ENCODE peak calls at places on chromosome 15, in six cellular contexts. W, E, B, F, O and L are unnamed samples.

GRCh38 chr15:101187820-101188516 is 63.9 kb downstream of the CHSY1 start:
- DNase-seq in E (peak), W (no peak), F (no peak), B (peak), O (peak), L (peak)

GRCh38 chr15:92907880-92908279 is 7.8 kb downstream of the CHD2 start:
- DNase-seq in W (no peak), B (peak), O (peak), F (no peak), E (peak), L (peak)

GRCh38 chr15:26453914-26454313 is 319.0 kb downstream of the GABRB3 start:
- DNase-seq in W (no peak), B (no peak), F (no peak), E (no peak), O (no peak), L (no peak)

GRCh38 chr15:67809866-67810265 is 15.4 kb upstream of the SKOR1 start:
- DNase-seq in F (no peak), B (no peak), E (no peak), W (no peak), O (no peak), L (no peak)

GRCh38 chr15:68003297-68003696 is 50.8 kb upstream of the PIAS1 start:
- DNase-seq in O (no peak), B (no peak), F (no peak), W (no peak), E (no peak), L (no peak)

GRCh38 chr15:75104804-75105557 is 81.6 kb downstream of the PPCDC start:
- DNase-seq in W (peak), F (peak), B (peak), O (peak), E (peak), L (peak)

GRCh38 chr15:52496776-52497470 is 31.8 kb downstream of the MYO5A start:
- DNase-seq in B (peak), E (peak), F (no peak), O (peak), W (no peak), L (peak)

GRCh38 chr15:70437882-70438331 is 325.5 kb downstream of the UACA start:
- DNase-seq in W (no peak), B (no peak), F (no peak), E (no peak), O (peak), L (no peak)

GRCh38 chr15:66833372-66833771 is 131.3 kb downstream of the SMAD6 start:
- DNase-seq in F (peak), B (no peak), E (no peak), O (no peak), W (no peak), L (no peak)

GRCh38 chr15:43317566-43318184 is 12.7 kb downstream of the LCMT2 start:
- DNase-seq in E (no peak), F (no peak), O (no peak), W (no peak), B (no peak), L (no peak)

GRCh38 chr15:35737521-35737920 is 191.6 kb upstream of the DPH6 start:
- DNase-seq in E (peak), B (no peak), O (no peak), W (no peak), F (no peak), L (peak)

GRCh38 chr15:75153084-75153483 is 48.6 kb upstream of the C15orf39 start:
- DNase-seq in F (peak), B (peak), O (peak), E (peak), W (no peak), L (peak)

GRCh38 chr15:62639906-62640605 is 402.5 kb upstream of the TPM1 start:
- DNase-seq in E (no peak), O (no peak), B (no peak), W (no peak), F (no peak), L (no peak)

GRCh38 chr15:68252925-68253534 is 23.5 kb upstream of the CLN6 start:
- DNase-seq in F (peak), B (peak), O (peak), W (no peak), E (peak), L (peak)

GRCh38 chr15:63890617-63891016 is 56.9 kb upstream of the HERC1 start:
- DNase-seq in E (no peak), F (no peak), O (no peak), B (no peak), W (no peak), L (no peak)

GRCh38 chr15:92848852-92849598 is 51.1 kb upstream of the CHD2 start:
- DNase-seq in E (peak), B (no peak), O (peak), F (peak), W (no peak), L (peak)

GRCh38 chr15:93235321-93235720 is 146.3 kb upstream of the RGMA start:
- DNase-seq in F (no peak), O (no peak), W (no peak), E (no peak), B (no peak), L (no peak)

GRCh38 chr15:63288778-63289378 is 11.5 kb downstream of the APH1B start:
- DNase-seq in B (peak), W (no peak), F (peak), E (peak), O (peak), L (peak)

GRCh38 chr15:29692527-29692926 is 129.7 kb downstream of the TJP1 start:
- DNase-seq in B (no peak), F (no peak), W (no peak), E (no peak), O (no peak), L (peak)

GRCh38 chr15:69388259-69388658 is 25.9 kb upstream of the KIF23 start:
- DNase-seq in W (no peak), F (no peak), B (no peak), O (peak), E (no peak), L (no peak)

GRCh38 chr15:48976444-48977088 is 12.8 kb upstream of the SHC4 start:
- DNase-seq in B (no peak), W (no peak), F (no peak), O (no peak), E (no peak), L (no peak)
- H3K4me3 ChIP-seq in B (no peak), W (peak), F (no peak), O (no peak), E (no peak), L (no peak)

DNA sequence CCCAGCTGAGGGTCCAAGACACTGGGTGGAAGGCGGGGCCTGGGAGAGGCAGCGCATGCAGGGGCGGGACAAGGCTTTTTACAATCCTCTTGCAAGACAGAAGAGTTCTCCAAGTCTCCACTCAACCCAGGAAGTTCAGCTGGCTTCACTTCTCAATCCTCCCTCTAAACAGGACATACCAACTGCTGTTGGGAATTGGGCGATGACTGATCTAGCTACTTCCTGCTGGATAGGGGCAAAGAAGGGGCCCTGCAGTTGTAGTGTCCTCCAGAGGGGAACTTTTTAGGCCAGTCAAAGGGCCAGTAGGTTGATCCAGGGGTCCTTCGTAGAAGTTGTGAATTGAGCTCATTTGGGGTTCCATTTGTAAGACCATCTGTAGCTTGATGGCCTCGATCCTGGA is 94.6 kb upstream of the TERB2 start:
- DNase-seq in O (no peak), B (no peak), W (no peak), E (no peak), F (no peak), L (no peak)
- TF ChIP-seq CTCF in O (no peak), B (no peak), W (no peak), E (no peak), F (no peak), L (no peak)

GRCh38 chr15:53978248-53978906 is at the start of gene UNC13C:
- DNase-seq in W (no peak), E (no peak), O (no peak), B (no peak), F (no peak), L (no peak)

GRCh38 chr15:53976844-53977392 is 1.3 kb upstream of the UNC13C start:
- DNase-seq in W (no peak), F (no peak), B (no peak), O (no peak), E (no peak), L (no peak)

GRCh38 chr15:53982281-53982680 is 4.0 kb downstream of the UNC13C start:
- DNase-seq in B (no peak), W (no peak), E (no peak), O (no peak), F (no peak), L (no peak)

GRCh38 chr15:53982876-53983275 is 4.6 kb downstream of the UNC13C start:
- DNase-seq in O (no peak), E (no peak), W (no peak), F (no peak), B (no peak), L (no peak)

DNA sequence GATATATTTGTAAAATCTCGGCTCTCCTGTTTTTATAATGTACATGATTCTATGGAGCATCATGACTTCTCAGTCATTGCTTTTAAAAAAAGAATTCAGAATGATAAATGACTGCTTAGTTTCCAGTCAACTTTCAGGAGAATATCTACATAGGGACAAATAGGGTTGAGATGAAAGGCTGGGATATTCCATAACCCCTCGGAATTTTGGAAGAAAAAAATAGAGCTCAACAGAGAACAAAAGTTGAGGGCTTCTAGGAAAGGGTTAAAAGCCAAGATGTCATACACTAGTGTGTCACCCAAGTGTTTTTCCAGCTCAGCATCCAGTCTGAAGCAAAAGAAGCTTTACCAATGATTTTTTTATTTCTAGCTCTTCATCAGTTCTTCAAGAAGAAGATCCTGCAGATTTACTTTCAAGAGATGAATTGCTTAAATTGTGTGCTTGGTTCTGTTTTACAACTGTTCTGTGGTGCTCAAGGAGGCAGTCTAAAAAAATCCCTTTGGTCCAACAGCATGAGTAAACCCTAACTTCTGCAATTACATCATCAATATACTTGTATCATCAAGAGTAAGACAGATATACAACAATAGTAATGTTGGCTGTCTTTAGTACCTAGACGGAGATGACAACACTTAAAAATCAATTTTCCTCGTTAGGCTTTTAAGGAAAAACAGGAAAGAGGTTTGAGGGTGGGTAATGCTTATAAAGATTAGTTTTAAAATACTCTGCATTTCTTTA is 979 bp downstream of the UNC13C start:
- DNase-seq in E (no peak), O (no peak), F (no peak), B (no peak), W (no peak), L (no peak)
- H3K4me3 ChIP-seq in E (no peak), O (no peak), F (no peak), B (no peak), W (peak), L (no peak)

GRCh38 chr15:89472785-89473256 is 23.6 kb downstream of the RHCG start:
- DNase-seq in B (peak), E (peak), W (no peak), F (peak), O (peak), L (peak)
- TF ChIP-seq CTCF in B (peak), E (peak), W (peak), F (peak), O (peak), L (peak)

GRCh38 chr15:96337991-96338771 is 7.7 kb downstream of the NR2F2 start:
- DNase-seq in O (peak), W (no peak), F (no peak), E (no peak), B (peak), L (peak)

GRCh38 chr15:96340348-96340610 is 9.8 kb downstream of the NR2F2 start:
- DNase-seq in W (no peak), F (no peak), E (no peak), B (peak), O (no peak), L (no peak)

GRCh38 chr15:96339662-96340347 is 9.3 kb downstream of the NR2F2 start:
- DNase-seq in O (peak), E (no peak), F (no peak), B (peak), W (no peak), L (peak)

GRCh38 chr15:96337354-96337990 is 7.0 kb downstream of the NR2F2 start:
- DNase-seq in E (no peak), W (no peak), O (peak), B (peak), F (no peak), L (peak)

DNA sequence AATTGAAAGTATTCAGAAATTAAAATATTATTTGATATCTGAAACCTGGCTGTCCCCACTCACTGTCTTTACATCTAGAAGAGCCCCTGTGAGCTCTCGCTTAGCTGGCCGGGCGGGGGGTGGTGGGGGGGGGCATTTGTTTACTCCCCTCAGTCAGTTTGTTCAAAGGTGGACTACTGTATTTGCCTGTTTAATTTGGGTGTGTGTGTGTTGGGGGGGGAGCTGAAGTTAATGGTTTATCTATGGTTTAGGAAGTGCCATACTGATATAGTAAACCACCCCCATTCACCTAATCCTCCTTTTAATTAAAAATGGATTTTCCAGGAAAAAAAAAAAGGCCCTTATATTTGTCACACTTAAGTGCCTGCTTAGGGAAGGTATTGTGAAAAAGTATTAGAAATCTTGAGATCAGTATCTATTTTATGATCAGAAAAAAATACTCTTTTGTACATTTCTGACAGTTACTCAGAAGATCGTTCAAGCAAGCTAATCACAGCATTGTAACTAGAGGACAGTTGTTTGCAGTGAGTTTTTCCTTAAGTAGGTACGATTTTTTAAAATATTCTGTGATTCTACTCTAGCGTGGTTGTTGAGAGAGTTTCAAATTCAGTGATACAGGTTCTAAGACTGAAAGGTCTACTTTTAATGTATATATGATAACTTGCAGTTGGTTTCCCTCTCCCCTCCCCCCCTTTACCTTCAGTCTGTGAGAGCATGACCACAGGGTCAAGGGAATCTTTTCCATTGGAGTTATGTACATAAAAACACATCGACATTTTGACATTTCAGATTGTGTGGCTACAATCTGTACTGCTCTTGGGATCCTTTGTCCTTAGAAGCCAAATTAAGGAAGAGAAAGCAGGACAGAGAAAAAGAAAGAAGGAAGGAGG is 8.5 kb downstream of the NR2F2 start:
- DNase-seq in B (peak), O (peak), W (no peak), F (no peak), E (no peak), L (peak)
- H3K4me3 ChIP-seq in B (peak), O (peak), W (peak), F (no peak), E (peak), L (peak)